ENCODE peak calls at places on chromosomes 13 and 19, in eight cellular contexts. A is neural progenitor cell, G is HepG2, K is cardiac muscle cell, U is stomach, J is transverse colon, B is astrocyte, C is lung. D is an unnamed sample. For H3K4me1, the result is how much of the 10 kb centered on the place peaks cover.

GRCh38 chr19:44757735-44758505 is 9.4 kb downstream of the BCL3 start:
- DNase-seq in U (peak), B (no peak), K (peak), J (peak), C (peak), A (peak), G (no peak), D (peak)

GRCh38 chr13:28650284-28650683 is 8.6 kb upstream of the POMP start:
- DNase-seq in C (no peak), G (no peak), U (no peak), B (no peak), K (no peak), J (no peak), A (no peak), D (no peak)

GRCh38 chr13:52851153-52851962 is 2.9 kb upstream of the PCDH8 start:
- DNase-seq in U (peak), A (peak), J (peak), B (no peak), G (peak), C (peak), K (peak), D (peak)

GRCh38 chr19:4744451-4745170 is 21.0 kb upstream of the DPP9 start:
- DNase-seq in A (no peak), K (peak), B (peak), J (no peak), C (no peak), G (no peak), U (no peak), D (no peak)

GRCh38 chr13:95643471-95643813 is 1.1 kb downstream of the DZIP1 start:
- DNase-seq in G (peak), K (peak), U (no peak), A (peak), J (no peak), C (no peak), B (peak), D (no peak)

GRCh38 chr13:33611016-33611805 is 206.7 kb upstream of the RFC3 start:
- DNase-seq in K (peak), A (peak), J (peak), G (peak), B (peak), U (peak), C (peak), D (peak)

GRCh38 chr13:106104281-106104901 is 431.1 kb downstream of the EFNB2 start:
- DNase-seq in B (peak), G (no peak), A (peak), K (peak), U (no peak), C (no peak), J (no peak), D (no peak)

GRCh38 chr19:5225486-5226345 is 114.9 kb downstream of the PTPRS start:
- DNase-seq in A (peak), C (no peak), J (no peak), K (no peak), G (peak), B (no peak), U (no peak), D (peak)

GRCh38 chr13:48160879-48161278 is 66.0 kb upstream of the MED4 start:
- DNase-seq in G (no peak), B (peak), U (no peak), C (no peak), A (no peak), K (peak), J (no peak), D (no peak)

GRCh38 chr19:7975037-7975436 is 30.4 kb downstream of the ELAVL1 start:
- DNase-seq in K (no peak), B (no peak), G (no peak), A (no peak), C (no peak), U (no peak), J (no peak), D (no peak)

GRCh38 chr19:17469371-17470203 is 737 bp upstream of the SLC27A1 start:
- DNase-seq in B (peak), J (peak), A (peak), G (peak), C (peak), U (peak), K (peak), D (peak)

GRCh38 chr19:38511074-38511708 is 77.7 kb downstream of the RYR1 start:
- DNase-seq in K (no peak), B (no peak), G (no peak), A (no peak), J (no peak), U (no peak), C (no peak), D (no peak)

GRCh38 chr19:38155453-38155852 is 68.6 kb downstream of the DPF1 start:
- DNase-seq in B (no peak), K (peak), C (no peak), U (no peak), G (no peak), A (peak), J (no peak), D (no peak)

GRCh38 chr19:13347351-13347750 is 158.9 kb downstream of the CACNA1A start:
- DNase-seq in K (no peak), A (no peak), J (no peak), C (no peak), G (no peak), U (no peak), B (no peak), D (peak)

GRCh38 chr19:42563352-42564210 is 31.1 kb downstream of the CEACAM8 start:
- DNase-seq in C (no peak), B (peak), J (peak), U (peak), K (peak), G (peak), A (peak), D (no peak)

GRCh38 chr19:18306209-18306902 is 16.5 kb downstream of the LSM4 start:
- DNase-seq in B (no peak), G (no peak), U (no peak), J (peak), C (no peak), A (no peak), K (no peak), D (no peak)

GRCh38 chr19:45468159-45468651 is 409 bp downstream of the FOSB start:
- DNase-seq in G (no peak), A (peak), U (peak), C (peak), J (peak), B (no peak), K (peak), D (peak)

GRCh38 chr13:105972811-105973590 is 562.5 kb downstream of the EFNB2 start:
- DNase-seq in C (no peak), B (no peak), J (no peak), K (no peak), A (no peak), G (no peak), U (no peak), D (no peak)

GRCh38 chr13:40170982-40171381 is 495.5 kb downstream of the FOXO1 start:
- DNase-seq in B (no peak), C (no peak), J (no peak), U (no peak), K (no peak), G (no peak), A (no peak), D (no peak)

GRCh38 chr19:45890877-45891276 is 4.9 kb upstream of the IRF2BP1 start:
- DNase-seq in B (no peak), G (no peak), K (no peak), C (no peak), A (no peak), J (no peak), U (no peak), D (no peak)

GRCh38 chr13:111897178-111897845 is 169.6 kb upstream of the SOX1 start:
- DNase-seq in C (no peak), U (no peak), A (no peak), J (no peak), K (no peak), B (no peak), G (no peak), D (no peak)

GRCh38 chr13:90797335-90797734 is 550.2 kb upstream of the MIR17HG start:
- DNase-seq in U (no peak), B (no peak), J (no peak), G (no peak), A (no peak), C (no peak), K (no peak), D (no peak)

GRCh38 chr13:42990991-42991891 is 800 bp downstream of the EPSTI1 start:
- DNase-seq in J (no peak), B (no peak), G (no peak), C (no peak), A (no peak), K (no peak), U (no peak), D (no peak)

GRCh38 chr13:57633141-57633949 is 1.8 kb downstream of the PCDH17 start:
- DNase-seq in K (peak), A (peak), B (peak), C (peak), J (peak), G (no peak), U (peak), D (peak)

GRCh38 chr19:728011-728410 is 19.3 kb downstream of the PALM start:
- DNase-seq in J (no peak), K (peak), U (no peak), G (no peak), A (no peak), C (peak), B (no peak), D (no peak)

GRCh38 chr13:42478531-42479156 is 95.3 kb upstream of the TNFSF11 start:
- DNase-seq in C (no peak), K (peak), J (no peak), B (no peak), U (no peak), G (no peak), A (peak), D (no peak)

GRCh38 chr13:58341318-58341717 is 709.8 kb downstream of the PCDH17 start:
- DNase-seq in U (no peak), C (no peak), J (no peak), G (no peak), K (no peak), A (no peak), B (no peak), D (no peak)

GRCh38 chr19:34556500-34556899 is 74.9 kb downstream of the WTIP start:
- DNase-seq in U (no peak), B (no peak), K (peak), G (peak), A (peak), J (peak), C (no peak), D (peak)

GRCh38 chr13:106499113-106499512 is 36.3 kb downstream of the EFNB2 start:
- DNase-seq in K (no peak), A (no peak), J (no peak), C (no peak), B (peak), G (no peak), U (no peak), D (no peak)

GRCh38 chr19:11007376-11007775 is 46.5 kb downstream of the SMARCA4 start:
- DNase-seq in C (no peak), K (no peak), G (no peak), U (no peak), J (no peak), B (no peak), A (no peak), D (no peak)

GRCh38 chr19:5356428-5356827 is 15.8 kb upstream of the PTPRS start:
- DNase-seq in G (no peak), K (no peak), C (no peak), U (no peak), B (peak), A (peak), J (no peak), D (no peak)

GRCh38 chr19:38879400-38879751 is 1.3 kb upstream of the RINL start:
- DNase-seq in A (no peak), J (no peak), K (no peak), C (no peak), B (no peak), G (no peak), U (no peak), D (no peak)

GRCh38 chr19:5539431-5539833 is 28.3 kb downstream of the TINCR start:
- DNase-seq in G (no peak), B (no peak), C (no peak), J (no peak), K (no peak), U (no peak), A (peak), D (no peak)

GRCh38 chr13:95784161-95784880 is 107.4 kb downstream of the DNAJC3 start:
- DNase-seq in J (no peak), B (peak), C (no peak), A (no peak), U (no peak), G (peak), K (peak), D (no peak)

GRCh38 chr19:44603201-44603945 is 10.0 kb upstream of the IGSF23 start:
- DNase-seq in A (no peak), C (peak), G (no peak), K (peak), B (peak), J (no peak), U (no peak), D (no peak)

GRCh38 chr19:13833330-13834265 is 38.4 kb downstream of the ZSWIM4 start:
- DNase-seq in B (peak), J (peak), A (peak), G (peak), U (peak), K (peak), C (peak), D (peak)

GRCh38 chr19:11479470-11480080 is 1.3 kb downstream of the ELAVL3 start:
- DNase-seq in G (peak), U (no peak), A (peak), J (peak), C (no peak), B (no peak), K (peak), D (peak)

GRCh38 chr13:65784088-65784816 is 1445.9 kb downstream of the PCDH9 start:
- DNase-seq in C (no peak), G (no peak), B (no peak), K (no peak), J (no peak), A (no peak), U (no peak), D (no peak)

GRCh38 chr13:45481688-45482087 is 16.9 kb downstream of the COG3 start:
- DNase-seq in G (no peak), B (peak), K (no peak), U (no peak), J (no peak), A (no peak), C (no peak), D (no peak)
- H3K4me3 ChIP-seq in G (no peak), B (no peak), K (no peak), U (no peak), J (no peak), A (no peak), C (no peak), D (no peak)

DNA sequence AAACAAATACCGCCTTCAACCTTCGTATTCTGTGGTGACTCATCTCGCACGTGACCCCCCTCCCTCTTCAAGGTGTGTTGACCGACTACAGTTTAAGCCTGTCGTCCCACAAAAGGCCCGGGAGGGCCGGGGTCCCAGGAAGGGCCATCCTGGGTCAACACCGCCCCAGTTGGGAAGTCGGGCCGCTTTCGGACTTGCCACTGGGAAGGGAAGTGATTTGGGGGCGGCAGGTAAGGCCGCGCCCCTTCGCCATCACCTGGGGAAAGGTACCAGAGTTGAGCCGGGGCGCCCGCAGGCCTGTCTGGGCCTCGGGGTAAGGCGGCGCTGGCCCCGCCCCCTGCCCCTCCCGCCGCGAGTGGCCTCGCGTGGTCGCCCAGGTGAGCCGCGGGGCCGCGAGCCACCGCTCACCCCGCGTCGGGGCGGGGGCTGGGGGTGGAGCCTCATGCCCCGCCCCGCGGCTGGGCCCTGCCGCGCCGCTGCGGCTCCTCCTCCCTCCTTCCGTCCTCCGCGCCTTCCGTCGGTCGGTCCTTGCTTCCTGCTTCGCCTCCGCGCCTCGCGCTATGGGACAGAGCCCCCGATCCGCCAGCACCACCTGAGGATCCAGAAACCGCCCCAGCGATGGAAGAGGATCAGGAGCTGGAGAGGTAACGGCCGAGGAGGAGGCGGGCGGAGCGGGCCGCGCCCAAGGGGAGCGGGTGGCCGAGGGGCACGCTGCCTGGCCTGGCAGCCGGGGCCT is at the start of gene POLR1D:
- DNase-seq in C (peak), B (peak), K (peak), A (peak), J (peak), G (peak), U (peak), D (peak)
- H3K4me1 ChIP-seq in C (under half), B (under half), K (under half), A (under half), J (under half), G (half or more), U (half or more), D (under half)

GRCh38 chr19:36449059-36449670 is 30.7 kb upstream of the ZFP82 start:
- DNase-seq in U (no peak), J (no peak), C (no peak), A (no peak), K (no peak), G (no peak), B (no peak), D (no peak)
- H3K4me3 ChIP-seq in U (peak), J (no peak), C (no peak), A (no peak), K (no peak), G (no peak), B (no peak), D (no peak)

GRCh38 chr19:49335784-49336481 is 727 bp downstream of the CD37 start:
- DNase-seq in B (no peak), A (no peak), J (no peak), K (no peak), U (no peak), G (no peak), C (no peak), D (no peak)

GRCh38 chr19:49336482-49337266 is 1.5 kb downstream of the CD37 start:
- DNase-seq in G (no peak), K (no peak), B (no peak), A (no peak), U (no peak), C (no peak), J (no peak), D (no peak)

GRCh38 chr19:49335071-49335783 is at the start of gene CD37:
- DNase-seq in U (peak), K (no peak), C (no peak), A (no peak), J (peak), B (no peak), G (no peak), D (peak)

GRCh38 chr19:49331616-49332055 is 3.6 kb upstream of the CD37 start:
- DNase-seq in C (no peak), K (peak), G (peak), J (no peak), U (peak), B (peak), A (peak), D (no peak)

DNA sequence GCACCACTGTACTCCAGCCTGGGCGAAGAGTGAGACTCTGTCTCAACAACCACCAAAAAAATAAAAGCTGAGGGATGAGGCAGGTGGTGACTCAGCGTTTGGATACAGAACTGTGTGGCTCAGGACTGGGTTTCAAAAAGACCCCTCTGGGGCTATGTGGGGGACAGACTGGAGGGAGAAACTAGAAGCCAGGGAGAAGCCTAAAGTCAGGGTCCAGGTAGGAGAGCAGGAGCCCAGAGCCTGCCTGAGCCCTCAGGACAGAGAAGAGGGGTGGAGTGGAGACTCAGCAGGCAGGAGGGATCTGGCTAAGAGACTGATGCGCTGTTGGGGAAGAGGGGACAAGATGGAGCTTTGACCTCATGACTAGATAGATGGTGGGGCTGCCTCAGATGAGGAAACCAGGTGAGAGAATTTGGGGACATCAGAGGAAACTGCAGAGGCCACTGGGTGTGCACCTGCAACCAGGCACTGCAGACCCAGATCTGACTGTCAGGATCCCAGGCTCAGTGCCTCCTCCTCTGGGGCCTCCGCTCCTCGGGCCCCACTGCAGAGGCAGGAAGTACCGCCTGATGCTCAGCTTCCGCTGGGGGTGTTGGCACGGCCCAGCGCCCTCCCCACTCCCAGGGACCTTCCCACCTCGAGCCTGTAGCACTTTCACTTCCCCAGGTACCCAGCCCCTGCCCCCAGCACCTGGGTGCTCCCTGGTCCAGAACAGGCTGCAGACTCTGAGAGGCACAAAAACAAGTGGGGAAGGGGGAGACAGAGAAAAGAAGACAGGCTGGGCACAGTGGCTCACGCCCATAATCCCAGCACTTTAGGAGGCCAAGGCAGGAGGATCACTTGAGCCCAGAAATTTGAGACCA is 1.5 kb upstream of the CD37 start:
- DNase-seq in J (peak), G (no peak), C (no peak), A (no peak), U (peak), B (no peak), K (peak), D (peak)
- H3K4me1 ChIP-seq in J (under half), G (under half), C (under half), A (under half), U (under half), B (under half), K (under half), D (under half)

GRCh38 chr19:40444181-40445005 is at the start of gene SERTAD3:
- DNase-seq in U (peak), G (peak), C (peak), A (peak), K (peak), J (peak), B (peak), D (peak)

GRCh38 chr19:40443131-40443929 is 805 bp downstream of the SERTAD3 start:
- DNase-seq in K (peak), B (peak), A (peak), C (peak), J (peak), U (peak), G (peak), D (peak)

GRCh38 chr19:40443930-40444180 is 280 bp downstream of the SERTAD3 start:
- DNase-seq in C (no peak), B (no peak), U (no peak), G (no peak), K (no peak), A (no peak), J (no peak), D (no peak)

GRCh38 chr19:40442328-40443130 is 1.6 kb downstream of the SERTAD3 start:
- DNase-seq in A (no peak), G (no peak), B (no peak), C (no peak), K (no peak), U (no peak), J (peak), D (no peak)

DNA sequence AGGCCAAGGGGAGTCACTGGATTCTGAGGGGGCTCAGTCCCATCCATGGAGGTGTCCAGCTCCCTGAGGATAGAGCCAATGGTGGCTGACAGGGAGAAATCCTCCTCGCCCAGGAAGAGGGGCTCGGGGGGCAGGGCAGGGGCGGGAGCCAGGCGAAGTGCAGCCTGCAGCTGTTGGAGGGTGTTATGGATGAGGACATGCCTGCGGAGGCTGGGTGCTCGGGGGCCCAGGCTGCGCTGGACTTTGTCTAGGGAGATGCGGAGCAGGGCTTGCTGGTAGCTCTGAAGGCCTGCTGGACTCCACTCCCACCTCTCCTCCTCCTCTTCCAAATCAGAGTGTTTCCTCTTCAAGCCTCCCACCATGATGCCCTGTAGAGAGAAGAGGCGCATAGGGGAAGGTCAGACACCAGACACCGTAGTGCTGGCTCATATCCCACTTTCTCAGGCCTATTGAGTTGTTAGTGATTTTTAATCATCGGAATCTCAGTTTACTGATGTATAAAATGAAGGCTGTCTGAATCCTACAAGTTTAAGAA is 2.3 kb downstream of the SERTAD3 start:
- DNase-seq in G (no peak), B (no peak), J (no peak), C (no peak), A (no peak), K (no peak), U (no peak), D (peak)
- H3K4me3 ChIP-seq in G (no peak), B (no peak), J (peak), C (no peak), A (peak), K (no peak), U (peak), D (no peak)